ENCODE peak calls at places on chromosomes 16 and 17, in six cellular contexts. D is astrocyte, U is right lobe of liver, N is choroid plexus epithelial cell, L is HCT116, F is pancreas. J is an unnamed sample.

GRCh38 chr17:77783991-77784820 is 174.3 kb upstream of the TNRC6C start:
- DNase-seq in L (no peak), F (no peak), N (no peak), U (no peak), D (no peak), J (no peak)

GRCh38 chr16:30115238-30115637 is 1.9 kb upstream of the GDPD3 start:
- DNase-seq in F (no peak), N (no peak), U (no peak), D (no peak), L (no peak), J (no peak)

GRCh38 chr16:54285414-54286066 is 1.0 kb downstream of the IRX3 start:
- DNase-seq in U (no peak), D (peak), N (peak), L (no peak), F (peak), J (no peak)

GRCh38 chr17:71023631-71024030 is 854.3 kb downstream of the KCNJ2 start:
- DNase-seq in L (no peak), D (peak), N (peak), F (no peak), U (no peak), J (no peak)

GRCh38 chr17:51617876-51618455 is 357.6 kb downstream of the UTP18 start:
- DNase-seq in F (no peak), L (no peak), U (no peak), D (no peak), N (no peak), J (no peak)

GRCh38 chr16:85546585-85547447 is 66.3 kb upstream of the GSE1 start:
- DNase-seq in F (no peak), U (no peak), D (no peak), N (peak), L (no peak), J (no peak)

GRCh38 chr16:35733971-35734702 is 2274.7 kb downstream of the TP53TG3F start:
- DNase-seq in D (no peak), F (no peak), L (no peak), N (no peak), U (no peak), J (no peak)

GRCh38 chr17:59421722-59422121 is 90.3 kb downstream of the YPEL2 start:
- DNase-seq in L (no peak), N (no peak), F (no peak), U (no peak), D (no peak), J (no peak)

GRCh38 chr17:42744283-42744805 is 496 bp downstream of the EZH1 start:
- DNase-seq in F (peak), D (no peak), U (peak), N (peak), L (peak), J (peak)

GRCh38 chr16:30760160-30760559 is 1.7 kb downstream of the CFAP119 start:
- DNase-seq in D (no peak), F (peak), N (no peak), L (no peak), U (no peak), J (no peak)

GRCh38 chr17:18182190-18182977 is 1.2 kb upstream of the ALKBH5 start:
- DNase-seq in U (peak), F (peak), D (no peak), L (no peak), N (no peak), J (no peak)

GRCh38 chr16:5604770-5605169 is 507.2 kb upstream of the EEF2KMT start:
- DNase-seq in U (no peak), F (no peak), L (peak), D (no peak), N (no peak), J (no peak)

GRCh38 chr17:3647769-3648540 is 11.4 kb downstream of the CTNS start:
- DNase-seq in F (peak), U (peak), N (peak), L (peak), D (peak), J (no peak)

GRCh38 chr17:82863941-82864720 is 24.3 kb upstream of the ZNF750 start:
- DNase-seq in D (peak), U (no peak), N (peak), L (peak), F (no peak), J (peak)

GRCh38 chr17:6092182-6092922 is 22.2 kb downstream of the WSCD1 start:
- DNase-seq in U (no peak), D (no peak), F (no peak), L (no peak), N (no peak), J (no peak)

GRCh38 chr17:27471321-27472269 is 15.3 kb downstream of the KSR1 start:
- DNase-seq in F (no peak), D (peak), L (peak), U (no peak), N (peak), J (peak)

GRCh38 chr17:16286009-16286946 is 67.0 kb downstream of the CENPV start:
- DNase-seq in F (peak), U (peak), D (peak), N (peak), L (peak), J (peak)

GRCh38 chr16:78490431-78490830 is 391.0 kb downstream of the WWOX start:
- DNase-seq in L (no peak), D (no peak), N (no peak), U (no peak), F (no peak), J (no peak)

GRCh38 chr17:7549401-7550055 is 670 bp downstream of the TNFSF12 start:
- DNase-seq in U (no peak), D (no peak), F (no peak), L (no peak), N (no peak), J (no peak)

GRCh38 chr16:4574919-4575705 is 19.0 kb downstream of the C16orf96 start:
- DNase-seq in F (peak), U (no peak), N (no peak), L (no peak), D (no peak), J (no peak)

GRCh38 chr16:70703041-70703834 is 17.4 kb upstream of the MTSS2 start:
- DNase-seq in D (peak), L (no peak), U (no peak), F (no peak), N (peak), J (no peak)

GRCh38 chr17:12053552-12053951 is 32.9 kb downstream of the MAP2K4 start:
- DNase-seq in L (no peak), F (no peak), U (no peak), N (peak), D (no peak), J (no peak)

GRCh38 chr16:75085556-75085955 is 31.0 kb downstream of the LDHD start:
- DNase-seq in L (no peak), U (no peak), D (no peak), F (no peak), N (no peak), J (no peak)
- TF ChIP-seq CTCF in L (no peak), U (no peak), D (no peak), F (no peak), N (no peak), J (no peak)

GRCh38 chr17:47651704-47652103 is 2.0 kb downstream of the KPNB1 start:
- DNase-seq in N (no peak), L (no peak), F (no peak), D (no peak), U (no peak), J (no peak)

GRCh38 chr17:47652570-47652969 is 2.9 kb downstream of the KPNB1 start:
- DNase-seq in L (no peak), F (no peak), N (peak), U (no peak), D (no peak), J (no peak)

GRCh38 chr17:47650525-47651522 is 1.1 kb downstream of the KPNB1 start:
- DNase-seq in F (peak), U (peak), N (peak), D (peak), L (peak), J (peak)

GRCh38 chr17:47649972-47650524 is 329 bp downstream of the KPNB1 start:
- DNase-seq in L (no peak), N (no peak), D (no peak), U (peak), F (no peak), J (no peak)

DNA sequence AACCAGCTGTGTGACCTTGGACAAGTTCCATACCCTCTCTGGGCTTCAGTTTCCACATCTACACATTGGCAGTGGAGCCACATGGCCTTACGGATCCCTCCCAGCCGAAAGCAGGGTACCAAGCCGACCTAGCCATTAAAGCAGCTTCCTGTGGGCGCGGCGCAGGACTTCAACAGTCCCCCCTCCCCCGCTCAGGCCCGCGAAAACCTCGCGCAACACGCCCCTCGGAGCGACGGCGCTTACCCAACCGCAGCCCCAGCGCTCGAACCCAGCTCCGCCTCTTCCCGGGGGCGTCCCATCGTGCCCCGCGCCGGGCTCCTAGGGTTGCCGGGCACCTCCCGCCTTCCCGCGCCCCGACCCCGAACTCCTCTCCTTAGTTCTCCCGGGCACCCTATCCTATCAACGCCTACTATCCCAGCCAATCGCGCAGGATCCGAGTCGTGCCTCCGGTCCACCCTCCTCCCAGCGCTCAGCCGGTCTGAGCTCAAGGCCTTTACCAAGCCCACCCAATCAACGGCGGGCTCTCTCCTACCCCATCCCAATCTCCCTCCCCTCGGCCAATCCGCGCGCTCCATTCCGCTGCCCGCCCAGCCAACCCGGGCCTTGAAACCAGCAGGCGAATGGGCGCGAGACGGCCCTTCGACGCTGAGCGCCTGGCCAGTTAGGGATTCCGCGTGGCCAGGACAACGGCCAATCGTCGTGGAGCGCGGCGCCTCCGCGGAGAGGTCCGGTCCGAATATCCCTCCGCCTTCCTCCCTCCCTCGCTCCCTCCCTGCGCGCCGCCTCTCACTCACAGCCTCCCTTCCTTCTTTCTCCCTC is at the start of gene KPNB1:
- DNase-seq in U (peak), F (peak), L (peak), D (peak), N (peak), J (peak)
- H3K4me3 ChIP-seq in U (peak), F (peak), L (peak), D (peak), N (peak), J (peak)

GRCh38 chr17:38809828-38810227 is 10.5 kb upstream of the PIP4K2B start:
- DNase-seq in L (no peak), F (no peak), U (no peak), N (no peak), D (no peak), J (no peak)

GRCh38 chr17:38815576-38816193 is 9.4 kb downstream of the CWC25 start:
- DNase-seq in F (no peak), L (no peak), D (peak), U (no peak), N (peak), J (no peak)
- TF ChIP-seq CTCF in F (no peak), L (no peak), D (peak), U (peak), N (peak), J (peak)

DNA sequence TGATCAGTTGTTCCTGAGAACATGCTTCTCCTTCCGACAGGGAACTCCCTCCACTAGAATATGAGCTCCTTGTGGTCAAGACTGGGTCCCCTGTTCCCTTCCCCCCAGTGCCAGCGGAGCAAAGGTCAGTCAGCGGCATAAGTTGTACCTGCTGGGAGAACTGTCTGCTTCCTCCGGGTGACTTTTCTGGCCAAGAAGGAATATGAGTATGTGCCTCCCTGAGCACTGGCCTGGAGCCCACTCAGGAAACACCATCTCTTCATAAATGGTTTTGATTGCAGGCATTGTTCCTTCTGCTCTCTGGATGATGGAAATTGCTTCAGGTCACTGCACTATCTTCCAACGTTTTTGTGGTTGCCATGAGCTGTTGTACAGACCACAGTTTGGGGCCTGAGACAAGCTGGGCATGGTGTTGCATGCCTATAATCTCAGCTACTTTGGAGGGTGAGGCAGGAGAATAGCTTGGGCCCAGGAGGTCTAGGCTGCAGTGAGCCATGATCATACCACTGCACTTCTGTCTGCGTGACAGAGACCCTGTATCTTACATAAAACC is 2.9 kb upstream of the P4HB start:
- DNase-seq in N (no peak), D (no peak), L (no peak), U (peak), F (no peak), J (no peak)
- H3K4me3 ChIP-seq in N (no peak), D (no peak), L (no peak), U (no peak), F (peak), J (no peak)

DNA sequence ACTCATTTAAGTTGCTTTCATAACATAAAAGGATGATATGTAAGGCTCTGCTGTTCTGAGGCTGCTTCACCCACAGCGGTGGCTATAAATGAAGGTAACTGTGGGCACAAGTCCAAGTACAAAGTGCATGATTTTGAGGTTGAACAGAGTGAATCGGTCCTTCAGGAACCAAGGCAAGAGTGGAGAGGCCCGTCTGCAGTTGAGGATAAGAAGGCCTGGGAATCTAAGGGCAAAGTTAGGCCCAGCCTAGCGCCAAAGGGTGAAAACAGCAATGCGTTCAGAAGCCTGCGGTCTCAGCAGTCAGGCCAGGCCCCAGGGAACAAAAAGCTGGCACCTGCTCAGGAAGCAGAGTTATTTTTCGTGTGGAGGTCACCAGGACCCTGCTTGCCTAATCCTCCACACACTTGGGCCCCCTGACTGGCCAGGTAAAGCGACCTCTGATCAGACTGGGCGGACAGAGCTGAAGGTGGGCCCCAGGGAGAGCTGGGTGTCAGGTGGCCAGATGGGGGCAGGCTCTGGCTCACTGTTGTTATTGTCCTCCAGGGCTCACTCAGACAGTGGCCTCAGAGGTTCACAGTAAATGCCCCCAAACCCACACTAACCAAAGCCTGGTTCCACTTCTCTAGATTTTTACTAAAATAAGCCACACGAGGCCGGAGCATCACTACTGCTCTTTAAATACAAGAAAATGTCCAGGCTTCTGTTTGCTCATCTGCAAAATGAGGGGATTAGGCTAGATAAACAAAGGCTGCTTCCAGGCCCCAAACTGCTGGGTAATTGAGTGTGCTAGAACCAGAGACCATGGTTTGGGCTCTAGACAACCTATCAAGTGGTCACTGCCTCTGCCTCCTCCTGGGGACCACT is 46.4 kb downstream of the TEX2 start:
- DNase-seq in N (peak), F (peak), D (peak), U (peak), L (no peak), J (peak)
- TF ChIP-seq CTCF in N (peak), F (no peak), D (no peak), U (peak), L (no peak), J (peak)

DNA sequence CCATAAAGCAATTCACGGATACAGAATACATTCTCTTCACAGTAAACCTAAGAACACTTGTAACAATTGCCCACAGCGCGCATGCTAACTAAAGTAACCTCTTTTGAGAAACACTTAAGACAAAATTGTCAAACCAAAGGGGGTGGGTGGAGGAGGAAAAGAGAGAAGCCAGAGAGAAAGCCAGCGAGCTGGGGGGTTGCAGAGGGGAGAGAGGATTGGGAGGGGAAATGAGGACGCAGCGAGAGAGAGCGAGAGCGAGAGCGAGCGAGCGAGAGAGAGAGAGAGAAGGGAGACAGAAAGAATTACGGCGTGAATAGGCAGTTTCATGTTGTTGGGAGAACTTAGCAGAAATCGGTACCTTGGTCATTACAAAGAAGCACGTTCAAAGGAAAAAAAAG is 1.6 kb upstream of the HOXB7 start:
- DNase-seq in N (no peak), F (no peak), D (no peak), U (no peak), L (no peak), J (no peak)
- H3K4me3 ChIP-seq in N (no peak), F (peak), D (no peak), U (no peak), L (peak), J (peak)

GRCh38 chr17:43949777-43950176 is 4.0 kb downstream of the PYY start:
- DNase-seq in N (no peak), L (no peak), F (no peak), U (no peak), D (no peak), J (no peak)
- TF ChIP-seq CTCF in N (peak), L (peak), F (no peak), U (no peak), D (no peak), J (no peak)

J was measured in GM12864.